ENCODE peak calls at places on chromosome 22, in four cellular contexts. Y, Q, X and U are unnamed samples.

GRCh38 chr22:39294571-39295468 is 24.6 kb downstream of the RPL3 start:
- DNase-seq in X (no peak), Q (no peak), Y (no peak), U (no peak)

GRCh38 chr22:17746916-17747315 is 27.4 kb downstream of the BID start:
- DNase-seq in X (no peak), Q (no peak), Y (no peak), U (no peak)

GRCh38 chr22:43128116-43128515 is 15.1 kb downstream of the MCAT start:
- DNase-seq in Y (no peak), Q (no peak), X (no peak), U (no peak)

GRCh38 chr22:28674121-28674563 is 5.5 kb downstream of the TTC28 start:
- DNase-seq in X (no peak), Q (no peak), Y (peak; percentile 68), U (no peak)

GRCh38 chr22:24303007-24303406 is 32.4 kb downstream of the SPECC1L start:
- DNase-seq in Y (no peak), Q (no peak), X (no peak), U (no peak)

GRCh38 chr22:49811014-49811791 is 16.5 kb downstream of the BRD1 start:
- DNase-seq in X (no peak), Y (no peak), Q (no peak), U (peak; percentile 37)

GRCh38 chr22:48945621-48946458 is 881.8 kb downstream of the BRD1 start:
- DNase-seq in X (no peak), Q (no peak), Y (no peak), U (no peak)

GRCh38 chr22:27197071-27197470 is 539.7 kb downstream of the MIAT start:
- DNase-seq in X (no peak), Y (no peak), Q (no peak), U (no peak)

GRCh38 chr22:36327922-36328551 is 59.7 kb downstream of the MYH9 start:
- DNase-seq in Q (no peak), X (no peak), Y (no peak), U (no peak)

DNA sequence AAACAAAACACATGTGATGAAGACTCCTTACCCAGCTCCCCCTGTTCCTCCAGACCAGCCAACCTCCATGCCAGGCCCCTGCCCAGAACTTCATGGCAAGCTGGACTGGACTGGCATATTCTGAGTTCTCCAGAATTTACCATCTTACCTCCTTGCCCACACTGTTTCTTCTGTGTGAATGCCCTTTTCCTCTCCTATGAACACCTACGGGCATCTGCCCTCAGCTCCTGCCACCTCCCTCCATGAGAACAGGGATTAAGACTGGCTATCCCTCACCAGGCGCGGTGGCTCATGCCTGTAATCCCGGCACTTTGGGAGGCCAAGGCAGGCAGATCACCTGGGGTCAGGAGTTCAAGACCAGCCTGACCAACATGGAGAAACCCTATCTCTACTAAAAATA is 6.4 kb upstream of the AIFM3 start:
- DNase-seq in X (no peak), Q (no peak), Y (no peak), U (no peak)
- H3K9me3 ChIP-seq in X (no peaks in the 10 kb centered on the region), Q (no peaks in the 10 kb centered on the region), Y (no peaks in the 10 kb centered on the region), U (no peaks in the 10 kb centered on the region)

GRCh38 chr22:32546480-32546879 is 71.9 kb downstream of the FBXO7 start:
- DNase-seq in Q (no peak), X (no peak), Y (no peak), U (no peak)
- H3K27ac ChIP-seq in Q (no peak overlapping the region), X (no peak overlapping the region), Y (no peak overlapping the region), U (peak overlapping the region; percentile 55)

GRCh38 chr22:47592791-47593190 is 830.3 kb downstream of the TBC1D22A start:
- DNase-seq in X (no peak), Q (no peak), Y (no peak), U (no peak)

GRCh38 chr22:47591709-47592108 is 829.3 kb downstream of the TBC1D22A start:
- DNase-seq in Y (no peak), Q (no peak), X (no peak), U (no peak)

GRCh38 chr22:47595122-47595521 is 832.7 kb downstream of the TBC1D22A start:
- DNase-seq in Y (no peak), X (no peak), Q (no peak), U (no peak)

GRCh38 chr22:47593291-47593690 is 830.8 kb downstream of the TBC1D22A start:
- DNase-seq in Q (no peak), Y (no peak), X (no peak), U (no peak)

GRCh38 chr22:47593911-47594311 is 831.5 kb downstream of the TBC1D22A start:
- DNase-seq in X (no peak), Q (no peak), Y (no peak), U (no peak)
- H3K9me3 ChIP-seq in X (no peaks in the 10 kb centered on the region), Q (no peaks in the 10 kb centered on the region), Y (peaks cover 46% of the 10 kb centered on the region), U (no peaks in the 10 kb centered on the region)

DNA sequence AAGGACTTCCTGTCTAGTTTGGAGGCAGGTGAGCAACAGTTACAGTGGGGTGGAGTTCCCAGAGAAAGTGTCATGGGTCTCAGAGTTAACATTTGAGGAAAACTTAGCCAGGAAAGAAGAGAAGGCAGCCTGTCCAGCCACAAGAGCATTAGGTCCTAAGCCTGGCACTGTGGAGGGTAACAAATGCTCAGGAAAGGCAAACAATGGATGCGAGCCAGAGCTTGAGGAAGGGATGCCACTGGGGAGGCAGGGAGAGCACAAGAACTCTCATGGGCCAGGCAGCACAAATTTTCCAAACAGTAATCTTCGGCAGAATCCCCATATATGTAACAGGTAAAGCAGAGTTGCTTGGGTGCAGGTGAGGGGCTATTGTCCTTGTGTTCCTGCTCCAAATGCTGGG is 8.0 kb upstream of the SERPIND1 start:
- DNase-seq in Y (no peak), X (no peak), Q (no peak), U (no peak)
- H3K27ac ChIP-seq in Y (no peak overlapping the region), X (no peak overlapping the region), Q (no peak overlapping the region), U (no peak overlapping the region)

GRCh38 chr22:40965936-40966557 is 14.9 kb downstream of the RBX1 start:
- DNase-seq in X (no peak), Q (no peak), Y (no peak), U (no peak)
- H3K9me3 ChIP-seq in X (no peaks in the 10 kb centered on the region), Q (no peaks in the 10 kb centered on the region), Y (no peaks in the 10 kb centered on the region), U (no peaks in the 10 kb centered on the region)